ENCODE peak calls at places on chromosomes 16 and 17, in five cellular contexts. One of them, this sample, is unnamed. For H3K4me1, the result is how much of the 10 kb centered on the place peaks cover.

GRCh38 chr16:25978227-25978626 is 286.5 kb downstream of the HS3ST4 start:
- DNase-seq in trophoblast cell: no peak
- DNase-seq in neuronal stem cell: no peak
- DNase-seq in H1: no peak
- DNase-seq in mesenchymal stem cell: no peak
- DNase-seq in this sample: no peak

GRCh38 chr16:58515871-58516767 is 802 bp downstream of the SETD6 start:
- DNase-seq in trophoblast cell: peak
- DNase-seq in neuronal stem cell: no peak
- DNase-seq in H1: peak
- DNase-seq in mesenchymal stem cell: no peak
- DNase-seq in this sample: peak

GRCh38 chr17:6257339-6257738 is 177.6 kb downstream of the AIPL1 start:
- DNase-seq in trophoblast cell: no peak
- DNase-seq in neuronal stem cell: peak
- DNase-seq in H1: no peak
- DNase-seq in mesenchymal stem cell: peak
- DNase-seq in this sample: peak

GRCh38 chr17:14354807-14355206 is 53.9 kb downstream of the HS3ST3B1 start:
- DNase-seq in trophoblast cell: no peak
- DNase-seq in neuronal stem cell: no peak
- DNase-seq in H1: no peak
- DNase-seq in mesenchymal stem cell: no peak
- DNase-seq in this sample: no peak

GRCh38 chr17:69761767-69762321 is 313.2 kb upstream of the KCNJ16 start:
- DNase-seq in trophoblast cell: peak
- DNase-seq in neuronal stem cell: no peak
- DNase-seq in H1: no peak
- DNase-seq in mesenchymal stem cell: peak
- DNase-seq in this sample: no peak

GRCh38 chr17:7213895-7214299 is 5.7 kb downstream of the DLG4 start:
- DNase-seq in trophoblast cell: peak
- DNase-seq in neuronal stem cell: peak
- DNase-seq in H1: peak
- DNase-seq in mesenchymal stem cell: peak
- DNase-seq in this sample: peak

GRCh38 chr17:60495260-60495659 is 30.8 kb downstream of the APPBP2 start:
- DNase-seq in trophoblast cell: no peak
- DNase-seq in neuronal stem cell: no peak
- DNase-seq in H1: no peak
- DNase-seq in mesenchymal stem cell: no peak
- DNase-seq in this sample: no peak

GRCh38 chr16:21570676-21571017 is 28.7 kb upstream of the METTL9 start:
- DNase-seq in trophoblast cell: no peak
- DNase-seq in neuronal stem cell: no peak
- DNase-seq in H1: no peak
- DNase-seq in mesenchymal stem cell: no peak
- DNase-seq in this sample: no peak

GRCh38 chr17:45251931-45252330 is 10.0 kb downstream of the SPATA32 start:
- DNase-seq in trophoblast cell: no peak
- DNase-seq in neuronal stem cell: no peak
- DNase-seq in H1: no peak
- DNase-seq in mesenchymal stem cell: no peak
- DNase-seq in this sample: no peak

GRCh38 chr16:23079683-23080221 is 69.5 kb downstream of the USP31 start:
- DNase-seq in trophoblast cell: peak
- DNase-seq in neuronal stem cell: no peak
- DNase-seq in H1: no peak
- DNase-seq in mesenchymal stem cell: no peak
- DNase-seq in this sample: no peak

GRCh38 chr17:33522623-33523022 is 229.5 kb upstream of the ASIC2 start:
- DNase-seq in trophoblast cell: no peak
- DNase-seq in neuronal stem cell: no peak
- DNase-seq in H1: peak
- DNase-seq in mesenchymal stem cell: no peak
- DNase-seq in this sample: peak

GRCh38 chr16:29023279-29024278 is 38.7 kb downstream of the LAT start:
- DNase-seq in trophoblast cell: peak
- DNase-seq in neuronal stem cell: no peak
- DNase-seq in H1: no peak
- DNase-seq in mesenchymal stem cell: peak
- DNase-seq in this sample: no peak

GRCh38 chr16:58027341-58028167 is 2.0 kb downstream of the MMP15 start:
- DNase-seq in trophoblast cell: peak
- DNase-seq in neuronal stem cell: peak
- DNase-seq in H1: peak
- DNase-seq in mesenchymal stem cell: peak
- DNase-seq in this sample: peak

GRCh38 chr17:17503566-17504130 is 7.5 kb upstream of the RASD1 start:
- DNase-seq in trophoblast cell: no peak
- DNase-seq in neuronal stem cell: no peak
- DNase-seq in H1: no peak
- DNase-seq in mesenchymal stem cell: no peak
- DNase-seq in this sample: no peak

GRCh38 chr16:81860867-81861266 is 81.8 kb downstream of the PLCG2 start:
- DNase-seq in trophoblast cell: no peak
- DNase-seq in neuronal stem cell: no peak
- DNase-seq in H1: no peak
- DNase-seq in mesenchymal stem cell: no peak
- DNase-seq in this sample: no peak

GRCh38 chr16:57261806-57262205 is 16.7 kb downstream of the ARL2BP start:
- DNase-seq in trophoblast cell: no peak
- DNase-seq in neuronal stem cell: no peak
- DNase-seq in H1: no peak
- DNase-seq in mesenchymal stem cell: no peak
- DNase-seq in this sample: no peak

GRCh38 chr17:49022391-49022941 is 25.3 kb downstream of the IGF2BP1 start:
- DNase-seq in trophoblast cell: no peak
- DNase-seq in neuronal stem cell: peak
- DNase-seq in H1: peak
- DNase-seq in mesenchymal stem cell: no peak
- DNase-seq in this sample: peak

GRCh38 chr16:78480588-78480987 is 381.1 kb downstream of the WWOX start:
- DNase-seq in trophoblast cell: no peak
- DNase-seq in neuronal stem cell: no peak
- DNase-seq in H1: no peak
- DNase-seq in mesenchymal stem cell: no peak
- DNase-seq in this sample: no peak

GRCh38 chr17:44733753-44734152 is 25.0 kb upstream of the ADAM11 start:
- DNase-seq in trophoblast cell: no peak
- DNase-seq in neuronal stem cell: no peak
- DNase-seq in H1: peak
- DNase-seq in mesenchymal stem cell: no peak
- DNase-seq in this sample: peak

GRCh38 chr17:80905586-80906230 is 85.9 kb upstream of the CHMP6 start:
- DNase-seq in trophoblast cell: no peak
- DNase-seq in neuronal stem cell: no peak
- DNase-seq in H1: no peak
- DNase-seq in mesenchymal stem cell: no peak
- DNase-seq in this sample: no peak

GRCh38 chr16:21260870-21261791 is 17.0 kb downstream of the CRYM start:
- DNase-seq in trophoblast cell: no peak
- DNase-seq in neuronal stem cell: no peak
- DNase-seq in H1: no peak
- DNase-seq in mesenchymal stem cell: peak
- DNase-seq in this sample: no peak

GRCh38 chr17:5943232-5943631 is 126.9 kb upstream of the WSCD1 start:
- DNase-seq in trophoblast cell: no peak
- DNase-seq in neuronal stem cell: no peak
- DNase-seq in H1: no peak
- DNase-seq in mesenchymal stem cell: no peak
- DNase-seq in this sample: no peak

GRCh38 chr16:56916571-56917403 is 15.2 kb upstream of the HERPUD1 start:
- DNase-seq in trophoblast cell: no peak
- DNase-seq in neuronal stem cell: no peak
- DNase-seq in H1: no peak
- DNase-seq in mesenchymal stem cell: no peak
- DNase-seq in this sample: no peak

GRCh38 chr17:77098884-77099545 is 41.8 kb upstream of the SEC14L1 start:
- DNase-seq in trophoblast cell: peak
- DNase-seq in neuronal stem cell: no peak
- DNase-seq in H1: no peak
- DNase-seq in mesenchymal stem cell: peak
- DNase-seq in this sample: no peak

GRCh38 chr17:31593806-31594205 is 202.3 kb downstream of the RAB11FIP4 start:
- DNase-seq in trophoblast cell: peak
- DNase-seq in neuronal stem cell: no peak
- DNase-seq in H1: no peak
- DNase-seq in mesenchymal stem cell: peak
- DNase-seq in this sample: no peak

GRCh38 chr16:7997966-7998365 is 592.3 kb downstream of the TMEM114 start:
- DNase-seq in trophoblast cell: peak
- DNase-seq in neuronal stem cell: no peak
- DNase-seq in H1: no peak
- DNase-seq in mesenchymal stem cell: no peak
- DNase-seq in this sample: no peak

GRCh38 chr16:47519996-47520679 is 59.0 kb downstream of the PHKB start:
- DNase-seq in trophoblast cell: no peak
- DNase-seq in neuronal stem cell: no peak
- DNase-seq in H1: no peak
- DNase-seq in mesenchymal stem cell: no peak
- DNase-seq in this sample: no peak

GRCh38 chr17:12902046-12902445 is 112.7 kb downstream of the ARHGAP44 start:
- DNase-seq in trophoblast cell: peak
- DNase-seq in neuronal stem cell: no peak
- DNase-seq in H1: no peak
- DNase-seq in mesenchymal stem cell: no peak
- DNase-seq in this sample: no peak
- H2BK12ac ChIP-seq in trophoblast cell: no peak
- H2BK12ac ChIP-seq in neuronal stem cell: no peak
- H2BK12ac ChIP-seq in H1: no peak
- H2BK12ac ChIP-seq in mesenchymal stem cell: no peak
- H2BK12ac ChIP-seq in this sample: no peak

GRCh38 chr17:1786708-1787107 is 24.8 kb downstream of the SERPINF1 start:
- DNase-seq in trophoblast cell: no peak
- DNase-seq in neuronal stem cell: no peak
- DNase-seq in H1: no peak
- DNase-seq in mesenchymal stem cell: no peak
- DNase-seq in this sample: no peak

GRCh38 chr17:1789936-1790335 is 28.1 kb downstream of the SERPINF1 start:
- DNase-seq in trophoblast cell: no peak
- DNase-seq in neuronal stem cell: no peak
- DNase-seq in H1: no peak
- DNase-seq in mesenchymal stem cell: no peak
- DNase-seq in this sample: no peak

GRCh38 chr17:1783834-1784611 is 22.2 kb downstream of the SERPINF1 start:
- DNase-seq in trophoblast cell: peak
- DNase-seq in neuronal stem cell: no peak
- DNase-seq in H1: no peak
- DNase-seq in mesenchymal stem cell: peak
- DNase-seq in this sample: no peak

GRCh38 chr17:1785925-1786324 is 24.1 kb downstream of the SERPINF1 start:
- DNase-seq in trophoblast cell: no peak
- DNase-seq in neuronal stem cell: no peak
- DNase-seq in H1: no peak
- DNase-seq in mesenchymal stem cell: no peak
- DNase-seq in this sample: no peak

GRCh38 chr17:1787301-1787902 is 25.5 kb downstream of the SERPINF1 start:
- DNase-seq in trophoblast cell: peak
- DNase-seq in neuronal stem cell: no peak
- DNase-seq in H1: no peak
- DNase-seq in mesenchymal stem cell: peak
- DNase-seq in this sample: no peak
- H3K18ac ChIP-seq in trophoblast cell: no peak
- H3K18ac ChIP-seq in neuronal stem cell: no peak
- H3K18ac ChIP-seq in H1: no peak
- H3K18ac ChIP-seq in mesenchymal stem cell: peak
- H3K18ac ChIP-seq in this sample: no peak

GRCh38 chr17:10072556-10072955 is 125.8 kb downstream of the GAS7 start:
- DNase-seq in trophoblast cell: peak
- DNase-seq in neuronal stem cell: no peak
- DNase-seq in H1: no peak
- DNase-seq in mesenchymal stem cell: no peak
- DNase-seq in this sample: no peak

GRCh38 chr17:10073026-10073425 is 125.4 kb downstream of the GAS7 start:
- DNase-seq in trophoblast cell: peak
- DNase-seq in neuronal stem cell: no peak
- DNase-seq in H1: no peak
- DNase-seq in mesenchymal stem cell: no peak
- DNase-seq in this sample: no peak

GRCh38 chr17:10070690-10071089 is 127.7 kb downstream of the GAS7 start:
- DNase-seq in trophoblast cell: no peak
- DNase-seq in neuronal stem cell: no peak
- DNase-seq in H1: no peak
- DNase-seq in mesenchymal stem cell: no peak
- DNase-seq in this sample: no peak

GRCh38 chr17:10071141-10071540 is 127.3 kb downstream of the GAS7 start:
- DNase-seq in trophoblast cell: no peak
- DNase-seq in neuronal stem cell: no peak
- DNase-seq in H1: no peak
- DNase-seq in mesenchymal stem cell: no peak
- DNase-seq in this sample: no peak

GRCh38 chr17:10072086-10072485 is 126.3 kb downstream of the GAS7 start:
- DNase-seq in trophoblast cell: no peak
- DNase-seq in neuronal stem cell: no peak
- DNase-seq in H1: no peak
- DNase-seq in mesenchymal stem cell: no peak
- DNase-seq in this sample: no peak
- H3K4me1 ChIP-seq in trophoblast cell: under half
- H3K4me1 ChIP-seq in neuronal stem cell: under half
- H3K4me1 ChIP-seq in H1: under half
- H3K4me1 ChIP-seq in mesenchymal stem cell: under half
- H3K4me1 ChIP-seq in this sample: under half

GRCh38 chr16:50025544-50025931 is 513 bp downstream of the CNEP1R1 start:
- DNase-seq in trophoblast cell: no peak
- DNase-seq in neuronal stem cell: no peak
- DNase-seq in H1: peak
- DNase-seq in mesenchymal stem cell: peak
- DNase-seq in this sample: no peak

GRCh38 chr16:50024684-50025543 is at the start of gene CNEP1R1:
- DNase-seq in trophoblast cell: peak
- DNase-seq in neuronal stem cell: peak
- DNase-seq in H1: peak
- DNase-seq in mesenchymal stem cell: peak
- DNase-seq in this sample: peak

GRCh38 chr16:50024207-50024606 is 818 bp upstream of the CNEP1R1 start:
- DNase-seq in trophoblast cell: no peak
- DNase-seq in neuronal stem cell: no peak
- DNase-seq in H1: no peak
- DNase-seq in mesenchymal stem cell: no peak
- DNase-seq in this sample: no peak

GRCh38 chr16:50021509-50021908 is 3.5 kb upstream of the CNEP1R1 start:
- DNase-seq in trophoblast cell: peak
- DNase-seq in neuronal stem cell: peak
- DNase-seq in H1: no peak
- DNase-seq in mesenchymal stem cell: no peak
- DNase-seq in this sample: peak

DNA sequence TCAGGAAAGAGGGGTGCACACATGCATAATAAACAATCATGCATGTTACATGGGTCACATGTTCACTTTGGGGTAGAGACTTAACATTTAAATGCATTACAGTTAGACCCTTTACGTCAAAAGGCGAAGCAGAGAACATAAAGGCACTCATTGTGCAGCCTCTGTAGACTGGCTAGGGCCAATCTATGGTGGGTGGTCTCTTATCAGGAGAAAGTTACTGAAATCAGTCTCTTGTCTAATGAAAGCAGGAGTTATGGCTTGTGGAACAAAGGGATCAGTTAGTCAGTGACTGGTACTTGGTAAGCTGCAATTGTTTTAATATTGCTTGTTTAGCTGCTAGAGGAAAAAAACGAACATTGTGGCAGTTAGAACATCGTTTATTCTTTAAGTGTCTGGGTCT is 1.4 kb upstream of the CNEP1R1 start:
- DNase-seq in trophoblast cell: no peak
- DNase-seq in neuronal stem cell: no peak
- DNase-seq in H1: no peak
- DNase-seq in mesenchymal stem cell: no peak
- DNase-seq in this sample: no peak
- H2BK12ac ChIP-seq in trophoblast cell: no peak
- H2BK12ac ChIP-seq in neuronal stem cell: no peak
- H2BK12ac ChIP-seq in H1: no peak
- H2BK12ac ChIP-seq in mesenchymal stem cell: no peak
- H2BK12ac ChIP-seq in this sample: no peak

This sample was measured in H9.